ENCODE peak calls at places on chromosomes 5 and 9, in seven cellular contexts. T is cardiac muscle cell; P is WERI-Rb-1; X is HL-60; F is CD8-positive, alpha-beta memory T cell; W is osteocyte; O is DMS53. J is an unnamed sample.

GRCh38 chr5:76388791-76389512 is 14.1 kb upstream of the IQGAP2 start:
- DNase-seq in F (no peak), W (no peak), T (no peak), P (peak), O (no peak), X (no peak), J (no peak)

GRCh38 chr5:121285861-121286527 is 565.7 kb upstream of the FTMT start:
- DNase-seq in T (no peak), F (no peak), P (no peak), W (no peak), O (no peak), X (no peak), J (no peak)

GRCh38 chr5:104843822-104844221 is 1281.2 kb upstream of the NUDT12 start:
- DNase-seq in O (no peak), F (no peak), X (no peak), T (no peak), W (no peak), P (no peak), J (no peak)

GRCh38 chr9:115400801-115401200 is 282.8 kb upstream of the TNC start:
- DNase-seq in P (no peak), X (no peak), O (no peak), T (no peak), F (no peak), W (no peak), J (peak)

GRCh38 chr9:86434039-86434726 is 80.0 kb upstream of the TUT7 start:
- DNase-seq in W (no peak), X (no peak), F (peak), O (peak), P (no peak), T (peak), J (peak)

GRCh38 chr5:125555591-125555990 is 809.2 kb upstream of the ZNF608 start:
- DNase-seq in O (no peak), F (no peak), X (no peak), T (no peak), W (no peak), P (no peak), J (no peak)

GRCh38 chr9:37412431-37413151 is 9.9 kb upstream of the GRHPR start:
- DNase-seq in W (no peak), F (no peak), P (peak), X (no peak), O (no peak), T (peak), J (no peak)

GRCh38 chr9:125142560-125143376 is 560 bp downstream of the SCAI start:
- DNase-seq in F (peak), X (no peak), T (peak), O (no peak), W (peak), P (no peak), J (peak)

GRCh38 chr5:38367410-38367809 is 109.1 kb downstream of the EGFLAM start:
- DNase-seq in F (no peak), X (no peak), T (peak), O (no peak), P (no peak), W (no peak), J (no peak)

GRCh38 chr9:85200726-85201402 is 531.3 kb downstream of the NTRK2 start:
- DNase-seq in X (no peak), O (no peak), T (peak), W (no peak), F (no peak), P (no peak), J (no peak)

GRCh38 chr5:141494761-141495455 is 6.0 kb downstream of the PCDHGC5 start:
- DNase-seq in F (no peak), X (no peak), P (no peak), T (no peak), W (no peak), O (no peak), J (no peak)

GRCh38 chr5:1405539-1406530 is 39.4 kb downstream of the SLC6A3 start:
- DNase-seq in W (no peak), X (no peak), O (no peak), P (no peak), T (no peak), F (no peak), J (no peak)

GRCh38 chr9:3773661-3774060 is 247.9 kb upstream of the RFX3 start:
- DNase-seq in X (no peak), W (no peak), O (no peak), P (no peak), T (no peak), F (no peak), J (no peak)

GRCh38 chr5:113654828-113655227 is 141.3 kb downstream of the YTHDC2 start:
- DNase-seq in P (no peak), W (no peak), X (no peak), T (no peak), F (no peak), O (no peak), J (no peak)

GRCh38 chr9:111529787-111530186 is 4.8 kb downstream of the ZNF483 start:
- DNase-seq in T (no peak), P (no peak), O (no peak), X (no peak), F (no peak), W (no peak), J (no peak)

GRCh38 chr5:143583385-143583784 is 179.9 kb upstream of the NR3C1 start:
- DNase-seq in P (no peak), X (no peak), T (no peak), F (no peak), O (peak), W (no peak), J (no peak)